ENCODE peak calls at places on chromosomes 11 and 22, in six cellular contexts. A is left ventricle myocardium inferior; O is H9; U is activated CD8-positive, alpha-beta memory T cell treated with anti-CD3 and anti-CD28 coated beads, Interleukin-2, amount 50 U/mL, for 48 hours; Z is stimulated activated CD4-positive, alpha-beta T cell treated with anti-CD3 and anti-CD28 coated beads, Interleukin-2, amount 100 ng/mL, for 48 hours; X is ascending aorta. E is an unnamed sample.

GRCh38 chr11:86204356-86204755 is 40.2 kb upstream of the EED start:
- DNase-seq in A (no peak), Z (no peak), O (no peak), X (no peak), U (no peak), E (no peak)

GRCh38 chr22:30889268-30889995 is 79.1 kb downstream of the MORC2 start:
- DNase-seq in U (no peak), A (peak; percentile 6), X (no peak), Z (no peak), O (peak; percentile 20), E (no peak)

GRCh38 chr11:90874281-90874680 is 651.4 kb upstream of the CHORDC1 start:
- DNase-seq in A (no peak), X (no peak), U (no peak), Z (no peak), O (no peak), E (peak; percentile 11)

GRCh38 chr11:34613015-34613414 is 7.9 kb upstream of the EHF start:
- DNase-seq in O (no peak), X (no peak), A (no peak), U (no peak), Z (no peak), E (no peak)

GRCh38 chr22:49373801-49374226 is 453.9 kb downstream of the BRD1 start:
- DNase-seq in Z (no peak), U (peak; percentile 29), O (no peak), A (no peak), X (no peak), E (no peak)

GRCh38 chr22:46612904-46613605 is 7.1 kb upstream of the GRAMD4 start:
- DNase-seq in U (peak; percentile 67), X (no peak), Z (peak; percentile 31), O (no peak), A (peak; percentile 42), E (no peak)

GRCh38 chr11:73206751-73207280 is 11.3 kb upstream of the P2RY2 start:
- DNase-seq in X (no peak), O (no peak), U (no peak), A (no peak), Z (no peak), E (peak; percentile 54)

GRCh38 chr11:18066626-18067025 is 20.6 kb upstream of the TPH1 start:
- DNase-seq in A (no peak), O (no peak), X (no peak), Z (no peak), U (no peak), E (no peak)

GRCh38 chr11:126339073-126339865 is 16.2 kb upstream of the ST3GAL4 start:
- DNase-seq in A (no peak), Z (no peak), O (no peak), U (no peak), X (no peak), E (no peak)

GRCh38 chr11:82996966-82997606 is 74.6 kb downstream of the RAB30 start:
- DNase-seq in Z (no peak), O (no peak), X (no peak), U (peak; percentile 70), A (no peak), E (peak; percentile 99)

GRCh38 chr11:123616505-123617198 is 37.8 kb downstream of the SCN3B start:
- DNase-seq in U (no peak), A (peak; percentile 70), Z (no peak), X (no peak), O (no peak), E (no peak)

GRCh38 chr22:47379037-47379436 is 616.6 kb downstream of the TBC1D22A start:
- DNase-seq in O (no peak), X (no peak), U (no peak), A (no peak), Z (no peak), E (no peak)

GRCh38 chr11:110196884-110197420 is 99.5 kb downstream of the RDX start:
- DNase-seq in Z (no peak), A (no peak), X (no peak), O (no peak), U (no peak), E (no peak)

GRCh38 chr11:13720940-13721339 is 52.5 kb downstream of the FAR1 start:
- DNase-seq in U (no peak), Z (no peak), X (no peak), A (no peak), O (no peak), E (no peak)

GRCh38 chr22:44051961-44052360 is 27.9 kb downstream of the PARVB start:
- DNase-seq in Z (no peak), X (no peak), A (no peak), U (no peak), O (no peak), E (no peak)

GRCh38 chr11:47886096-47886495 is 37.9 kb upstream of the NUP160 start:
- DNase-seq in U (peak; percentile 15), A (no peak), Z (no peak), O (no peak), X (no peak), E (no peak)

GRCh38 chr11:64490562-64491216 is 100.3 kb upstream of the SLC22A12 start:
- DNase-seq in U (peak; percentile 57), X (no peak), O (no peak), A (no peak), Z (no peak), E (peak; percentile 40)

GRCh38 chr22:37282385-37282677 is at the start of gene CYTH4:
- DNase-seq in Z (peak; percentile 72), X (peak; percentile 58), U (peak; percentile 86), O (no peak), A (peak; percentile 64), E (no peak)

GRCh38 chr11:13262096-13262495 is 15.5 kb upstream of the BMAL1 start:
- DNase-seq in Z (no peak), A (no peak), U (no peak), X (no peak), O (no peak), E (no peak)

GRCh38 chr11:65786786-65787636 is at the start of gene OVOL1:
- DNase-seq in Z (no peak), U (peak; percentile 56), A (no peak), O (peak; percentile 88), X (no peak), E (peak; percentile 52)

GRCh38 chr11:17550455-17551346 is 3.6 kb downstream of the OTOG start:
- DNase-seq in U (no peak), Z (no peak), X (no peak), A (no peak), O (no peak), E (peak; percentile 8)

GRCh38 chr22:25661067-25661466 is 80.9 kb upstream of the MYO18B start:
- DNase-seq in A (no peak), X (no peak), Z (no peak), U (no peak), O (no peak), E (no peak)

GRCh38 chr22:50276143-50276542 is 6.0 kb upstream of the MAPK11 start:
- DNase-seq in U (peak; percentile 85), A (peak; percentile 68), Z (peak; percentile 35), X (no peak), O (peak; percentile 54), E (peak; percentile 82)

GRCh38 chr22:38755911-38756532 is at the start of gene SUN2:
- DNase-seq in A (peak; percentile 95), O (peak; percentile 72), Z (peak; percentile 91), U (peak; percentile 95), X (peak; percentile 86), E (peak; percentile 94)

GRCh38 chr22:35318346-35319215 is 18.9 kb downstream of the TOM1 start:
- DNase-seq in A (no peak), O (no peak), Z (no peak), U (no peak), X (no peak), E (no peak)

GRCh38 chr22:39932918-39933649 is 27.1 kb upstream of the TMA7B start:
- DNase-seq in A (no peak), O (peak; percentile 84), Z (peak; percentile 67), X (no peak), U (no peak), E (peak; percentile 81)

E was measured in NCI-H69.